ENCODE peak calls at places on chromosome 11, in four cellular contexts. N, R, V and J are unnamed samples.

GRCh38 chr11:111719379-111719778 is 46.8 kb downstream of the PPP2R1B start:
- DNase-seq in N (no peak), R (no peak), V (no peak), J (no peak)

GRCh38 chr11:7759010-7759409 is 37.7 kb downstream of the OR5P2 start:
- DNase-seq in V (no peak), N (no peak), R (no peak), J (no peak)

GRCh38 chr11:11672764-11673163 is 51.0 kb upstream of the GALNT18 start:
- DNase-seq in V (no peak), R (no peak), N (no peak), J (no peak)

GRCh38 chr11:115990004-115990447 is 485.8 kb upstream of the CADM1 start:
- DNase-seq in N (no peak), V (no peak), R (no peak), J (no peak)

GRCh38 chr11:106011481-106011880 is 10.6 kb downstream of the MSANTD4 start:
- DNase-seq in V (no peak), N (peak), R (no peak), J (no peak)

GRCh38 chr11:117473692-117474091 is 146.0 kb downstream of the CEP164 start:
- DNase-seq in R (no peak), N (no peak), V (peak), J (peak)

GRCh38 chr11:7383406-7383805 is 101.9 kb upstream of the OLFML1 start:
- DNase-seq in N (no peak), R (no peak), V (no peak), J (no peak)

GRCh38 chr11:89487016-89487415 is 4.2 kb downstream of the NOX4 start:
- DNase-seq in V (no peak), N (peak), R (no peak), J (no peak)